ENCODE peak calls at places on chromosomes 13 and 19, in seven cellular contexts. One of them, this sample, is unnamed.

GRCh38 chr19:43560687-43561086 is 14.6 kb downstream of the XRCC1 start:
- DNase-seq in GM23248: peak; percentile 59
- DNase-seq in OCI-LY7: no peak
- DNase-seq in mesendoderm: peak; percentile 40
- DNase-seq in neural progenitor cell: no peak
- DNase-seq in PC-9: no peak
- DNase-seq in fibroblast of lung: no peak
- DNase-seq in this sample: no peak

GRCh38 chr13:90830782-90831181 is 516.7 kb upstream of the MIR17HG start:
- DNase-seq in mesendoderm: no peak
- DNase-seq in OCI-LY7: no peak
- DNase-seq in GM23248: peak; percentile 46
- DNase-seq in fibroblast of lung: no peak
- DNase-seq in PC-9: no peak
- DNase-seq in neural progenitor cell: no peak
- DNase-seq in this sample: peak; percentile 15

GRCh38 chr13:31044658-31045620 is 112.5 kb downstream of the TEX26 start:
- DNase-seq in neural progenitor cell: no peak
- DNase-seq in GM23248: no peak
- DNase-seq in OCI-LY7: no peak
- DNase-seq in mesendoderm: peak; percentile 83
- DNase-seq in fibroblast of lung: no peak
- DNase-seq in PC-9: peak; percentile 16
- DNase-seq in this sample: peak; percentile 18

GRCh38 chr13:28707629-28708427 is 10.9 kb downstream of the SLC46A3 start:
- DNase-seq in fibroblast of lung: peak; percentile 88
- DNase-seq in PC-9: no peak
- DNase-seq in mesendoderm: no peak
- DNase-seq in OCI-LY7: peak; percentile 7
- DNase-seq in GM23248: peak; percentile 91
- DNase-seq in neural progenitor cell: no peak
- DNase-seq in this sample: peak; percentile 72

GRCh38 chr13:94020833-94021232 is 458.6 kb downstream of the DCT start:
- DNase-seq in mesendoderm: no peak
- DNase-seq in OCI-LY7: no peak
- DNase-seq in PC-9: no peak
- DNase-seq in neural progenitor cell: no peak
- DNase-seq in GM23248: peak; percentile 65
- DNase-seq in fibroblast of lung: peak; percentile 62
- DNase-seq in this sample: peak; percentile 82

GRCh38 chr13:111325146-111325890 is 4.9 kb downstream of the TEX29 start:
- DNase-seq in PC-9: no peak
- DNase-seq in neural progenitor cell: no peak
- DNase-seq in fibroblast of lung: no peak
- DNase-seq in mesendoderm: no peak
- DNase-seq in GM23248: no peak
- DNase-seq in OCI-LY7: no peak
- DNase-seq in this sample: no peak

GRCh38 chr19:33156354-33156753 is 24.4 kb downstream of the WDR88 start:
- DNase-seq in PC-9: no peak
- DNase-seq in OCI-LY7: no peak
- DNase-seq in fibroblast of lung: peak; percentile 26
- DNase-seq in mesendoderm: no peak
- DNase-seq in GM23248: peak; percentile 67
- DNase-seq in neural progenitor cell: no peak
- DNase-seq in this sample: peak; percentile 11

GRCh38 chr19:47275866-47276461 is 1.3 kb downstream of the INAFM1 start:
- DNase-seq in mesendoderm: no peak
- DNase-seq in OCI-LY7: no peak
- DNase-seq in PC-9: no peak
- DNase-seq in GM23248: peak; percentile 91
- DNase-seq in neural progenitor cell: no peak
- DNase-seq in fibroblast of lung: peak; percentile 42
- DNase-seq in this sample: no peak

GRCh38 chr13:101417043-101417406 is 717 bp upstream of the NALCN start:
- DNase-seq in mesendoderm: peak; percentile 2
- DNase-seq in GM23248: peak; percentile 63
- DNase-seq in neural progenitor cell: peak; percentile 9
- DNase-seq in OCI-LY7: no peak
- DNase-seq in PC-9: peak; percentile 22
- DNase-seq in fibroblast of lung: peak; percentile 52
- DNase-seq in this sample: peak; percentile 91

GRCh38 chr19:12720296-12720695 is 3.4 kb downstream of the TNPO2 start:
- DNase-seq in mesendoderm: no peak
- DNase-seq in OCI-LY7: no peak
- DNase-seq in fibroblast of lung: no peak
- DNase-seq in neural progenitor cell: no peak
- DNase-seq in PC-9: no peak
- DNase-seq in GM23248: no peak
- DNase-seq in this sample: no peak

GRCh38 chr19:1400281-1401137 is 833 bp downstream of the GAMT start:
- DNase-seq in OCI-LY7: no peak
- DNase-seq in GM23248: peak; percentile 64
- DNase-seq in fibroblast of lung: no peak
- DNase-seq in mesendoderm: no peak
- DNase-seq in neural progenitor cell: peak; percentile 40
- DNase-seq in PC-9: no peak
- DNase-seq in this sample: no peak

GRCh38 chr13:76473552-76474134 is 412.6 kb downstream of the KCTD12 start:
- DNase-seq in mesendoderm: peak; percentile 83
- DNase-seq in neural progenitor cell: peak; percentile 86
- DNase-seq in fibroblast of lung: peak; percentile 88
- DNase-seq in PC-9: peak; percentile 48
- DNase-seq in GM23248: peak; percentile 79
- DNase-seq in OCI-LY7: peak; percentile 77
- DNase-seq in this sample: peak; percentile 79

GRCh38 chr19:51327066-51327985 is 14.6 kb downstream of the VSIG10L start:
- DNase-seq in fibroblast of lung: peak; percentile 41
- DNase-seq in OCI-LY7: no peak
- DNase-seq in mesendoderm: peak; percentile 82
- DNase-seq in neural progenitor cell: peak; percentile 84
- DNase-seq in PC-9: no peak
- DNase-seq in GM23248: peak; percentile 83
- DNase-seq in this sample: peak; percentile 58

GRCh38 chr13:21033224-21033855 is 28.0 kb downstream of the LATS2 start:
- DNase-seq in GM23248: peak; percentile 81
- DNase-seq in mesendoderm: peak; percentile 22
- DNase-seq in PC-9: no peak
- DNase-seq in OCI-LY7: no peak
- DNase-seq in fibroblast of lung: peak; percentile 66
- DNase-seq in neural progenitor cell: no peak
- DNase-seq in this sample: peak; percentile 89

GRCh38 chr19:16750081-16750480 is 30.4 kb downstream of the NWD1 start:
- DNase-seq in OCI-LY7: no peak
- DNase-seq in GM23248: no peak
- DNase-seq in fibroblast of lung: no peak
- DNase-seq in neural progenitor cell: no peak
- DNase-seq in PC-9: no peak
- DNase-seq in mesendoderm: no peak
- DNase-seq in this sample: no peak

GRCh38 chr13:80436571-80437169 is 95.7 kb upstream of the SPRY2 start:
- DNase-seq in GM23248: no peak
- DNase-seq in neural progenitor cell: no peak
- DNase-seq in fibroblast of lung: peak; percentile 64
- DNase-seq in mesendoderm: no peak
- DNase-seq in OCI-LY7: no peak
- DNase-seq in PC-9: no peak
- DNase-seq in this sample: no peak

GRCh38 chr13:49412749-49413148 is 31.1 kb downstream of the CAB39L start:
- DNase-seq in OCI-LY7: no peak
- DNase-seq in GM23248: no peak
- DNase-seq in neural progenitor cell: peak; percentile 2
- DNase-seq in fibroblast of lung: no peak
- DNase-seq in PC-9: no peak
- DNase-seq in mesendoderm: no peak
- DNase-seq in this sample: no peak

GRCh38 chr13:84823528-84823927 is 941.3 kb upstream of the SLITRK1 start:
- DNase-seq in neural progenitor cell: no peak
- DNase-seq in mesendoderm: no peak
- DNase-seq in PC-9: no peak
- DNase-seq in fibroblast of lung: no peak
- DNase-seq in OCI-LY7: no peak
- DNase-seq in GM23248: no peak
- DNase-seq in this sample: no peak

GRCh38 chr13:113788413-113789135 is 29.5 kb downstream of the TMEM255B start:
- DNase-seq in GM23248: no peak
- DNase-seq in neural progenitor cell: no peak
- DNase-seq in OCI-LY7: no peak
- DNase-seq in PC-9: no peak
- DNase-seq in mesendoderm: no peak
- DNase-seq in fibroblast of lung: no peak
- DNase-seq in this sample: no peak

GRCh38 chr13:19818223-19818842 is 35.6 kb upstream of the PSPC1 start:
- DNase-seq in PC-9: no peak
- DNase-seq in neural progenitor cell: peak; percentile 76
- DNase-seq in OCI-LY7: peak; percentile 8
- DNase-seq in mesendoderm: peak; percentile 85
- DNase-seq in fibroblast of lung: no peak
- DNase-seq in GM23248: peak; percentile 13
- DNase-seq in this sample: peak; percentile 25

GRCh38 chr19:13894552-13894951 is 11.4 kb downstream of the BRME1 start:
- DNase-seq in PC-9: no peak
- DNase-seq in mesendoderm: no peak
- DNase-seq in GM23248: no peak
- DNase-seq in fibroblast of lung: no peak
- DNase-seq in OCI-LY7: no peak
- DNase-seq in neural progenitor cell: no peak
- DNase-seq in this sample: no peak

GRCh38 chr13:106117035-106117434 is 418.4 kb downstream of the EFNB2 start:
- DNase-seq in mesendoderm: no peak
- DNase-seq in GM23248: peak; percentile 22
- DNase-seq in PC-9: no peak
- DNase-seq in neural progenitor cell: no peak
- DNase-seq in fibroblast of lung: peak; percentile 64
- DNase-seq in OCI-LY7: no peak
- DNase-seq in this sample: peak; percentile 71

GRCh38 chr13:110915874-110916670 is 1.2 kb upstream of the ANKRD10 start:
- DNase-seq in fibroblast of lung: peak; percentile 69
- DNase-seq in neural progenitor cell: no peak
- DNase-seq in GM23248: peak; percentile 90
- DNase-seq in OCI-LY7: no peak
- DNase-seq in mesendoderm: no peak
- DNase-seq in PC-9: no peak
- DNase-seq in this sample: peak; percentile 31

GRCh38 chr13:40505196-40505595 is 161.2 kb downstream of the FOXO1 start:
- DNase-seq in fibroblast of lung: no peak
- DNase-seq in mesendoderm: no peak
- DNase-seq in PC-9: no peak
- DNase-seq in GM23248: no peak
- DNase-seq in neural progenitor cell: no peak
- DNase-seq in OCI-LY7: no peak
- DNase-seq in this sample: peak; percentile 7

GRCh38 chr19:35776102-35776788 is 881 bp downstream of the ARHGAP33 start:
- DNase-seq in mesendoderm: no peak
- DNase-seq in neural progenitor cell: peak; percentile 59
- DNase-seq in PC-9: no peak
- DNase-seq in OCI-LY7: no peak
- DNase-seq in fibroblast of lung: no peak
- DNase-seq in GM23248: peak; percentile 12
- DNase-seq in this sample: no peak

GRCh38 chr19:58558623-58559274 is 338 bp upstream of the UBE2M start:
- DNase-seq in GM23248: peak; percentile 99
- DNase-seq in PC-9: no peak
- DNase-seq in mesendoderm: peak; percentile 99
- DNase-seq in OCI-LY7: peak; percentile 99
- DNase-seq in fibroblast of lung: peak; percentile 99
- DNase-seq in neural progenitor cell: peak; percentile 100
- DNase-seq in this sample: peak; percentile 100

GRCh38 chr13:51906581-51906980 is 44.8 kb downstream of the CCDC70 start:
- DNase-seq in neural progenitor cell: no peak
- DNase-seq in PC-9: no peak
- DNase-seq in OCI-LY7: no peak
- DNase-seq in fibroblast of lung: no peak
- DNase-seq in mesendoderm: no peak
- DNase-seq in GM23248: no peak
- DNase-seq in this sample: peak; percentile 37

DNA sequence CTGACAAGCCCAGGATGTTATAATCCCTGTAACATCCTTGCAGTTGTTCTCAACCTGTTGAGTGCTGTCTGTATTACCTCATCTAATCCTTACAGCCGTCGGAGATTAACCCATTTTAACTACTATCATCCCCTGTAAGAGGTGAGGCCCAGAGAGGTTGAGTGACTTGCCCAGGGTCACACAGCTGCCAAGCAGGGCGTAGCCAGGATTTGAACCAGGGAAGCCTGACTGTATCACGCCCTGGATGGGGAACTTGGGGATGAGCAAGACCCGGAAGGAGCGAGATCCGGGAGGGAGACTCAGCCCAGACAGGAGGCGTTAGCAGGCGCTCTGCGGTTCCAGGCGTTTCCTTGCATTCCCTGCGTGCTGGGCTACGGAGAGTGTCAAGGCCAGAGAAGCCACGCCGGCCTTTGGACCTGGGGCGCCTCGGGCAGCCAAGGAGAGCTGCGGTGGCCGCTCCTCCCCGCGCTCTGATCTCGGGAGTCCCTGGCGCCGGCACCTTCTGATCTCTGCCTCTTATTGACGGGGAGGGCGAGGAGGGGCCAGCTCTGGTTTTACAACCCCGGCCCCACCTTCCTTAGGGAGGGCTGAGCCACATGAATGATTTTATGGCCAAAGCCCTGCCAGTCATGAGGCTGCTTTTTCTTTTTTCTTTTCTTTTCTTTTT is 6.2 kb downstream of the SULT2B1 start:
- DNase-seq in mesendoderm: peak; percentile 47
- DNase-seq in fibroblast of lung: peak; percentile 49
- DNase-seq in neural progenitor cell: no peak
- DNase-seq in OCI-LY7: no peak
- DNase-seq in PC-9: peak; percentile 38
- DNase-seq in GM23248: peak; percentile 92
- DNase-seq in this sample: peak; percentile 75
- H3K4me2 ChIP-seq in mesendoderm: no peak overlapping the region
- H3K4me2 ChIP-seq in fibroblast of lung: no peak overlapping the region
- H3K4me2 ChIP-seq in neural progenitor cell: no peak overlapping the region
- H3K4me2 ChIP-seq in OCI-LY7: no peak overlapping the region
- H3K4me2 ChIP-seq in PC-9: no peak overlapping the region
- H3K4me2 ChIP-seq in GM23248: peak overlapping the region; percentile 50
- H3K4me2 ChIP-seq in this sample: peak overlapping the region; percentile 57

GRCh38 chr13:35714588-35714987 is 238.1 kb upstream of the MAB21L1 start:
- DNase-seq in fibroblast of lung: no peak
- DNase-seq in neural progenitor cell: peak; percentile 71
- DNase-seq in mesendoderm: no peak
- DNase-seq in OCI-LY7: no peak
- DNase-seq in PC-9: no peak
- DNase-seq in GM23248: no peak
- DNase-seq in this sample: no peak
- H3K4me3 ChIP-seq in fibroblast of lung: no peak overlapping the region
- H3K4me3 ChIP-seq in neural progenitor cell: no peak overlapping the region
- H3K4me3 ChIP-seq in mesendoderm: no peak overlapping the region
- H3K4me3 ChIP-seq in OCI-LY7: no peak overlapping the region
- H3K4me3 ChIP-seq in PC-9: no peak overlapping the region
- H3K4me3 ChIP-seq in GM23248: no peak overlapping the region
- H3K4me3 ChIP-seq in this sample: no peak overlapping the region

GRCh38 chr19:4241824-4242430 is 5.0 kb upstream of the YJU2 start:
- DNase-seq in fibroblast of lung: no peak
- DNase-seq in neural progenitor cell: no peak
- DNase-seq in PC-9: no peak
- DNase-seq in GM23248: no peak
- DNase-seq in OCI-LY7: peak; percentile 18
- DNase-seq in mesendoderm: no peak
- DNase-seq in this sample: no peak
- H3K4me2 ChIP-seq in fibroblast of lung: no peak overlapping the region
- H3K4me2 ChIP-seq in neural progenitor cell: no peak overlapping the region
- H3K4me2 ChIP-seq in PC-9: no peak overlapping the region
- H3K4me2 ChIP-seq in GM23248: no peak overlapping the region
- H3K4me2 ChIP-seq in OCI-LY7: peak overlapping the region; percentile 20
- H3K4me2 ChIP-seq in mesendoderm: no peak overlapping the region
- H3K4me2 ChIP-seq in this sample: no peak overlapping the region

GRCh38 chr13:45833663-45834062 is 17.9 kb downstream of the SIAH3 start:
- DNase-seq in PC-9: peak; percentile 39
- DNase-seq in GM23248: peak; percentile 68
- DNase-seq in mesendoderm: no peak
- DNase-seq in neural progenitor cell: no peak
- DNase-seq in OCI-LY7: no peak
- DNase-seq in fibroblast of lung: peak; percentile 57
- DNase-seq in this sample: peak; percentile 64
- H3K4me3 ChIP-seq in PC-9: no peak overlapping the region
- H3K4me3 ChIP-seq in GM23248: no peak overlapping the region
- H3K4me3 ChIP-seq in mesendoderm: no peak overlapping the region
- H3K4me3 ChIP-seq in neural progenitor cell: no peak overlapping the region
- H3K4me3 ChIP-seq in OCI-LY7: no peak overlapping the region
- H3K4me3 ChIP-seq in fibroblast of lung: no peak overlapping the region
- H3K4me3 ChIP-seq in this sample: no peak overlapping the region